ENCODE peak calls at places on chromosomes 1 and 21, in six cellular contexts. One of them, this sample, is unnamed.

GRCh38 chr1:111570781-111571181 is 48.8 kb upstream of the RAP1A start:
- DNase-seq in glomerular endothelial cell: no peak
- DNase-seq in DMS153: no peak
- DNase-seq in RWPE1: no peak
- DNase-seq in AG08396: no peak
- DNase-seq in nephron progenitor cell: peak
- DNase-seq in this sample: no peak

GRCh38 chr1:77540501-77541161 is 141.8 kb downstream of the ZZZ3 start:
- DNase-seq in glomerular endothelial cell: no peak
- DNase-seq in DMS153: no peak
- DNase-seq in RWPE1: peak
- DNase-seq in AG08396: no peak
- DNase-seq in nephron progenitor cell: no peak
- DNase-seq in this sample: no peak

GRCh38 chr1:47753808-47754207 is 243.4 kb downstream of the TRABD2B start:
- DNase-seq in glomerular endothelial cell: no peak
- DNase-seq in DMS153: no peak
- DNase-seq in RWPE1: no peak
- DNase-seq in AG08396: no peak
- DNase-seq in nephron progenitor cell: no peak
- DNase-seq in this sample: no peak

GRCh38 chr1:154937051-154937987 is 800 bp upstream of the PMVK start:
- DNase-seq in glomerular endothelial cell: peak
- DNase-seq in DMS153: peak
- DNase-seq in RWPE1: peak
- DNase-seq in AG08396: peak
- DNase-seq in nephron progenitor cell: peak
- DNase-seq in this sample: peak

GRCh38 chr1:16484931-16485330 is 29.2 kb downstream of the RNU1-1 start:
- DNase-seq in glomerular endothelial cell: no peak
- DNase-seq in DMS153: no peak
- DNase-seq in RWPE1: no peak
- DNase-seq in AG08396: no peak
- DNase-seq in nephron progenitor cell: no peak
- DNase-seq in this sample: peak

GRCh38 chr1:192378276-192378675 is 61.5 kb downstream of the RGS21 start:
- DNase-seq in glomerular endothelial cell: no peak
- DNase-seq in DMS153: no peak
- DNase-seq in RWPE1: no peak
- DNase-seq in AG08396: no peak
- DNase-seq in nephron progenitor cell: no peak
- DNase-seq in this sample: no peak

GRCh38 chr1:235052067-235053008 is 76.3 kb downstream of the TOMM20 start:
- DNase-seq in glomerular endothelial cell: no peak
- DNase-seq in DMS153: no peak
- DNase-seq in RWPE1: no peak
- DNase-seq in AG08396: no peak
- DNase-seq in nephron progenitor cell: no peak
- DNase-seq in this sample: no peak

GRCh38 chr1:156463874-156464273 is 36.7 kb downstream of the MEF2D start:
- DNase-seq in glomerular endothelial cell: no peak
- DNase-seq in DMS153: no peak
- DNase-seq in RWPE1: peak
- DNase-seq in AG08396: no peak
- DNase-seq in nephron progenitor cell: no peak
- DNase-seq in this sample: peak

GRCh38 chr21:32412162-32412997 is at the start of gene EVA1C:
- DNase-seq in glomerular endothelial cell: no peak
- DNase-seq in DMS153: peak
- DNase-seq in RWPE1: peak
- DNase-seq in AG08396: peak
- DNase-seq in nephron progenitor cell: peak
- DNase-seq in this sample: peak

GRCh38 chr1:201800246-201800645 is 28.7 kb upstream of the IPO9 start:
- DNase-seq in glomerular endothelial cell: no peak
- DNase-seq in DMS153: no peak
- DNase-seq in RWPE1: no peak
- DNase-seq in AG08396: no peak
- DNase-seq in nephron progenitor cell: no peak
- DNase-seq in this sample: no peak

GRCh38 chr1:156476501-156477298 is 23.9 kb downstream of the MEF2D start:
- DNase-seq in glomerular endothelial cell: no peak
- DNase-seq in DMS153: no peak
- DNase-seq in RWPE1: no peak
- DNase-seq in AG08396: peak
- DNase-seq in nephron progenitor cell: no peak
- DNase-seq in this sample: no peak

GRCh38 chr1:89454845-89455521 is 69.6 kb upstream of the LRRC8B start:
- DNase-seq in glomerular endothelial cell: peak
- DNase-seq in DMS153: peak
- DNase-seq in RWPE1: peak
- DNase-seq in AG08396: peak
- DNase-seq in nephron progenitor cell: peak
- DNase-seq in this sample: no peak

GRCh38 chr1:207028884-207029283 is 3.7 kb downstream of the C1orf116 start:
- DNase-seq in glomerular endothelial cell: no peak
- DNase-seq in DMS153: no peak
- DNase-seq in RWPE1: peak
- DNase-seq in AG08396: no peak
- DNase-seq in nephron progenitor cell: no peak
- DNase-seq in this sample: no peak

GRCh38 chr1:116268211-116268610 is 104.8 kb upstream of the ATP1A1 start:
- DNase-seq in glomerular endothelial cell: no peak
- DNase-seq in DMS153: peak
- DNase-seq in RWPE1: peak
- DNase-seq in AG08396: no peak
- DNase-seq in nephron progenitor cell: no peak
- DNase-seq in this sample: peak

GRCh38 chr1:52920791-52921291 is 699 bp downstream of the ECHDC2 start:
- DNase-seq in glomerular endothelial cell: no peak
- DNase-seq in DMS153: no peak
- DNase-seq in RWPE1: peak
- DNase-seq in AG08396: peak
- DNase-seq in nephron progenitor cell: peak
- DNase-seq in this sample: no peak

GRCh38 chr1:202037706-202038296 is 27.4 kb downstream of the ELF3 start:
- DNase-seq in glomerular endothelial cell: no peak
- DNase-seq in DMS153: no peak
- DNase-seq in RWPE1: no peak
- DNase-seq in AG08396: no peak
- DNase-seq in nephron progenitor cell: no peak
- DNase-seq in this sample: no peak

GRCh38 chr1:30242722-30243465 is 480.5 kb downstream of the MATN1 start:
- DNase-seq in glomerular endothelial cell: no peak
- DNase-seq in DMS153: no peak
- DNase-seq in RWPE1: no peak
- DNase-seq in AG08396: no peak
- DNase-seq in nephron progenitor cell: no peak
- DNase-seq in this sample: no peak

GRCh38 chr1:96688737-96689136 is 32.8 kb upstream of the PTBP2 start:
- DNase-seq in glomerular endothelial cell: no peak
- DNase-seq in DMS153: peak
- DNase-seq in RWPE1: no peak
- DNase-seq in AG08396: no peak
- DNase-seq in nephron progenitor cell: peak
- DNase-seq in this sample: no peak

GRCh38 chr1:156053770-156054499 is at the start of gene UBQLN4:
- DNase-seq in glomerular endothelial cell: no peak
- DNase-seq in DMS153: peak
- DNase-seq in RWPE1: peak
- DNase-seq in AG08396: peak
- DNase-seq in nephron progenitor cell: peak
- DNase-seq in this sample: peak

GRCh38 chr1:110481968-110482623 is 31.1 kb downstream of the PROK1 start:
- DNase-seq in glomerular endothelial cell: no peak
- DNase-seq in DMS153: no peak
- DNase-seq in RWPE1: no peak
- DNase-seq in AG08396: no peak
- DNase-seq in nephron progenitor cell: no peak
- DNase-seq in this sample: no peak

This sample was measured in breast epithelium.